ENCODE peak calls at places on chromosomes 4 and X, in nine cellular contexts. F is AG04450, L is cardiac fibroblast, E is GM13976, I is AG10803, N is epithelial cell of esophagus, Q is tibial nerve, G is nephron progenitor cell, H is GM10248. V is an unnamed sample.

GRCh38 chr4:84050014-84050413 is 449.1 kb downstream of the NKX6-1 start:
- DNase-seq in F (no peak), L (no peak), E (no peak), I (no peak), N (no peak), Q (no peak), G (no peak), H (no peak), V (no peak)

GRCh38 chrX:23883737-23884354 is 23.9 kb downstream of the APOO start:
- DNase-seq in F (no peak), L (peak; percentile 84), E (no peak), I (peak; percentile 73), N (peak; percentile 82), Q (no peak), G (no peak), H (no peak), V (no peak)

GRCh38 chr4:89752932-89753598 is 83.9 kb downstream of the SNCA start:
- DNase-seq in F (peak; percentile 86), L (peak; percentile 53), E (no peak), I (peak; percentile 87), N (peak; percentile 73), Q (no peak), G (peak; percentile 16), H (no peak), V (no peak)

GRCh38 chr4:174375422-174375821 is 91.7 kb downstream of the CEP44 start:
- DNase-seq in F (no peak), L (no peak), E (no peak), I (no peak), N (no peak), Q (no peak), G (no peak), H (no peak), V (no peak)

GRCh38 chr4:78057600-78058560 is 757 bp downstream of the FRAS1 start:
- DNase-seq in F (no peak), L (peak; percentile 32), E (peak; percentile 49), I (peak; percentile 42), N (peak; percentile 66), Q (peak; percentile 52), G (peak; percentile 59), H (no peak), V (no peak)

GRCh38 chr4:14701896-14702295 is 300.4 kb upstream of the CPEB2 start:
- DNase-seq in F (no peak), L (no peak), E (no peak), I (no peak), N (no peak), Q (no peak), G (no peak), H (no peak), V (no peak)

GRCh38 chr4:152308925-152309324 is 227.0 kb downstream of the FBXW7 start:
- DNase-seq in F (no peak), L (no peak), E (no peak), I (no peak), N (no peak), Q (no peak), G (no peak), H (no peak), V (no peak)

GRCh38 chrX:69062493-69062892 is 102.8 kb downstream of the PJA1 start:
- DNase-seq in F (no peak), L (no peak), E (no peak), I (no peak), N (no peak), Q (no peak), G (no peak), H (no peak), V (no peak)

GRCh38 chr4:142922720-142923119 is 76.6 kb upstream of the INPP4B start:
- DNase-seq in F (no peak), L (no peak), E (no peak), I (no peak), N (no peak), Q (no peak), G (no peak), H (no peak), V (no peak)

GRCh38 chr4:3523146-3523627 is 9.0 kb downstream of the LRPAP1 start:
- DNase-seq in F (no peak), L (no peak), E (no peak), I (no peak), N (no peak), Q (no peak), G (no peak), H (no peak), V (no peak)

GRCh38 chr4:8744083-8744805 is 127.4 kb downstream of the HMX1 start:
- DNase-seq in F (no peak), L (no peak), E (no peak), I (no peak), N (no peak), Q (no peak), G (no peak), H (no peak), V (no peak)

GRCh38 chr4:182837831-182838230 is 79.4 kb downstream of the DCTD start:
- DNase-seq in F (no peak), L (no peak), E (no peak), I (no peak), N (no peak), Q (no peak), G (no peak), H (no peak), V (no peak)

GRCh38 chr4:30720021-30720655 is at the start of gene PCDH7:
- DNase-seq in F (no peak), L (peak; percentile 58), E (peak; percentile 36), I (no peak), N (peak; percentile 71), Q (no peak), G (peak; percentile 54), H (peak; percentile 13), V (no peak)

GRCh38 chr4:140875751-140876389 is 119.7 kb upstream of the TBC1D9 start:
- DNase-seq in F (no peak), L (no peak), E (no peak), I (peak; percentile 28), N (no peak), Q (no peak), G (no peak), H (no peak), V (no peak)

GRCh38 chr4:82201303-82201702 is 172.5 kb downstream of the HNRNPD start:
- DNase-seq in F (no peak), L (no peak), E (no peak), I (peak; percentile 8), N (peak; percentile 35), Q (no peak), G (no peak), H (no peak), V (no peak)

GRCh38 chr4:61817071-61817470 is 616.9 kb downstream of the ADGRL3 start:
- DNase-seq in F (no peak), L (no peak), E (no peak), I (no peak), N (no peak), Q (no peak), G (no peak), H (no peak), V (no peak)

GRCh38 chr4:6200922-6201362 is 593 bp upstream of the JAKMIP1 start:
- DNase-seq in F (no peak), L (no peak), E (no peak), I (no peak), N (no peak), Q (no peak), G (no peak), H (no peak), V (no peak)

GRCh38 chr4:100017627-100018310 is 67.7 kb upstream of the H2AZ1 start:
- DNase-seq in F (no peak), L (no peak), E (no peak), I (no peak), N (peak; percentile 95), Q (no peak), G (no peak), H (peak; percentile 10), V (no peak)

GRCh38 chr4:163535657-163536056 is 41.2 kb downstream of the TMA16 start:
- DNase-seq in F (no peak), L (no peak), E (no peak), I (no peak), N (no peak), Q (no peak), G (no peak), H (no peak), V (no peak)
- TF ChIP-seq CTCF in F (peak; percentile 32), L (no peak), E (no peak), I (peak; percentile 10), N (no peak), Q (no peak), G (no peak), H (no peak), V (no peak)

GRCh38 chrX:132488819-132489255 is at the start of gene MBNL3:
- DNase-seq in F (no peak), L (peak; percentile 52), E (peak; percentile 33), I (peak; percentile 31), N (peak; percentile 51), Q (peak; percentile 10), G (peak; percentile 71), H (peak; percentile 22), V (no peak)

GRCh38 chrX:132493095-132493494 is 4.3 kb upstream of the MBNL3 start:
- DNase-seq in F (no peak), L (no peak), E (no peak), I (no peak), N (no peak), Q (no peak), G (no peak), H (no peak), V (no peak)

GRCh38 chrX:132490086-132490419 is 1.2 kb upstream of the MBNL3 start:
- DNase-seq in F (no peak), L (no peak), E (no peak), I (no peak), N (no peak), Q (no peak), G (no peak), H (no peak), V (no peak)

GRCh38 chrX:132489256-132490085 is 633 bp upstream of the MBNL3 start:
- DNase-seq in F (no peak), L (peak; percentile 46), E (peak; percentile 50), I (no peak), N (peak; percentile 54), Q (peak; percentile 13), G (peak; percentile 69), H (peak; percentile 49), V (no peak)

DNA sequence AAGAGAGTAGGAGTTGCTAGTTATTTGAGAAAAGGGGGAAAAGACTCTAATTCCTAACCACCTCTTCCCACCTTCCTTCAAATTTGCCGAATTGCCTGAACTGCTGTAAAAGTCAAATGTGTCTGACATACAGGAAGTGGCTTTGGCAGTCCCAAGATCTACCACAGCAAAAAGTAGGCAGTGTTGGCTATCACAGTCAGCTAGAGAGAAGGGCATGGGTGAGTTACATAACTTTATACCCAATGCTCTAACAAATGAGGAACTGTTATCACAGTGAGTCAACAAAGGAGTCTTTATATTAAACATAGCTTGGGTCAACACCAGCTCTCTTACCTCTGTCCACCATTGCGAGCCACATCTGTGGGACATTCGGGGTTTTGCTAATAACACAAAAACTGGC is 2.4 kb upstream of the MBNL3 start:
- DNase-seq in F (no peak), L (no peak), E (no peak), I (no peak), N (peak; percentile 62), Q (peak; percentile 9), G (no peak), H (no peak), V (no peak)
- TF ChIP-seq CTCF in F (no peak), L (no peak), E (no peak), I (no peak), N (peak; percentile 40), Q (no peak), G (no peak), H (no peak), V (no peak)

GRCh38 chr4:87114245-87115062 is 106.0 kb downstream of the KLHL8 start:
- DNase-seq in F (no peak), L (no peak), E (no peak), I (no peak), N (no peak), Q (no peak), G (no peak), H (no peak), V (no peak)
- TF ChIP-seq CTCF in F (no peak), L (peak; percentile 5), E (no peak), I (no peak), N (no peak), Q (no peak), G (no peak), H (peak; percentile 13), V (no peak)

GRCh38 chr4:159764343-159764952 is 661.6 kb downstream of the RAPGEF2 start:
- DNase-seq in F (no peak), L (peak; percentile 54), E (peak; percentile 37), I (peak; percentile 12), N (peak; percentile 71), Q (peak; percentile 33), G (peak; percentile 22), H (peak; percentile 28), V (no peak)
- TF ChIP-seq CTCF in F (no peak), L (peak; percentile 45), E (peak; percentile 53), I (peak; percentile 53), N (peak; percentile 64), Q (peak; percentile 38), G (peak; percentile 59), H (peak; percentile 61), V (peak; percentile 69)